ENCODE peak calls at places on chromosome 7, in six cellular contexts. B is Calu3, T is testis, F is colonic mucosa, A is neural crest cell, I is endodermal cell. Y is an unnamed sample.

GRCh38 chr7:148481965-148482626 is 108.5 kb upstream of the C7orf33 start:
- DNase-seq in T (no peak), A (no peak), F (no peak), B (no peak), I (no peak), Y (no peak)

GRCh38 chr7:51027256-51028127 is 244.8 kb upstream of the GRB10 start:
- DNase-seq in B (no peak), A (no peak), T (no peak), I (no peak), F (peak; percentile 5), Y (no peak)

GRCh38 chr7:42735081-42735480 is 176.8 kb downstream of the C7orf25 start:
- DNase-seq in A (no peak), T (no peak), B (no peak), F (no peak), I (no peak), Y (no peak)

GRCh38 chr7:2477447-2478386 is 1.5 kb upstream of the GRIFIN start:
- DNase-seq in T (peak; percentile 54), I (peak; percentile 88), A (peak; percentile 69), F (peak; percentile 68), B (peak; percentile 92), Y (peak; percentile 90)

GRCh38 chr7:42128703-42129102 is 108.3 kb downstream of the GLI3 start:
- DNase-seq in A (no peak), T (no peak), F (no peak), I (peak; percentile 57), B (no peak), Y (no peak)

GRCh38 chr7:37234928-37235327 is 213.7 kb downstream of the ELMO1 start:
- DNase-seq in I (peak; percentile 64), B (peak; percentile 43), T (peak; percentile 28), F (no peak), A (no peak), Y (no peak)

GRCh38 chr7:151243411-151244155 is 4.9 kb downstream of the SMARCD3 start:
- DNase-seq in I (peak; percentile 55), T (no peak), B (no peak), A (no peak), F (no peak), Y (peak; percentile 78)

GRCh38 chr7:154746551-154746950 is 256.4 kb downstream of the PAXIP1 start:
- DNase-seq in A (no peak), T (no peak), I (no peak), B (no peak), F (no peak), Y (no peak)

GRCh38 chr7:157907091-157907490 is 570.3 kb downstream of the DNAJB6 start:
- DNase-seq in B (no peak), F (no peak), I (peak; percentile 24), A (no peak), T (no peak), Y (no peak)

GRCh38 chr7:6725003-6725402 is 18.3 kb upstream of the ZNF12 start:
- DNase-seq in I (no peak), A (no peak), T (no peak), B (no peak), F (no peak), Y (peak; percentile 79)

GRCh38 chr7:130895006-130895750 is 161.2 kb upstream of the KLF14 start:
- DNase-seq in A (no peak), F (no peak), B (no peak), I (no peak), T (no peak), Y (no peak)

GRCh38 chr7:43956022-43956421 is 29.8 kb downstream of the UBE2D4 start:
- DNase-seq in I (no peak), A (no peak), F (no peak), B (no peak), T (no peak), Y (no peak)

GRCh38 chr7:80740778-80741545 is 102.5 kb downstream of the CD36 start:
- DNase-seq in A (no peak), I (no peak), F (no peak), B (no peak), T (no peak), Y (no peak)

GRCh38 chr7:74078461-74078860 is 5.1 kb upstream of the LIMK1 start:
- DNase-seq in B (no peak), T (no peak), I (no peak), F (no peak), A (no peak), Y (no peak)

GRCh38 chr7:74044366-74045350 is 16.7 kb downstream of the ELN start:
- DNase-seq in A (no peak), I (no peak), B (no peak), T (no peak), F (no peak), Y (no peak)

GRCh38 chr7:106110885-106111670 is 1.0 kb downstream of the SYPL1 start:
- DNase-seq in I (no peak), A (no peak), F (peak; percentile 25), T (no peak), B (no peak), Y (no peak)

GRCh38 chr7:158758563-158759244 is 54.1 kb upstream of the NCAPG2 start:
- DNase-seq in T (no peak), B (no peak), A (no peak), F (no peak), I (no peak), Y (no peak)

GRCh38 chr7:144787127-144787526 is 48.7 kb downstream of the TPK1 start:
- DNase-seq in I (no peak), A (no peak), B (no peak), T (no peak), F (no peak), Y (no peak)

GRCh38 chr7:86282014-86282682 is 361.6 kb upstream of the GRM3 start:
- DNase-seq in T (peak; percentile 13), I (no peak), A (no peak), B (no peak), F (no peak), Y (no peak)

GRCh38 chr7:18553585-18554055 is 58.1 kb downstream of the HDAC9 start:
- DNase-seq in A (no peak), T (no peak), B (no peak), F (no peak), I (no peak), Y (no peak)

GRCh38 chr7:155789001-155789725 is 23.1 kb downstream of the SHH start:
- DNase-seq in B (no peak), T (no peak), I (no peak), F (no peak), A (no peak), Y (peak; percentile 20)

GRCh38 chr7:10684606-10685005 is 289.1 kb upstream of the PHF14 start:
- DNase-seq in B (no peak), F (no peak), I (no peak), A (no peak), T (no peak), Y (no peak)

GRCh38 chr7:42742321-42742720 is 169.5 kb downstream of the C7orf25 start:
- DNase-seq in T (no peak), F (no peak), A (no peak), B (no peak), I (no peak), Y (no peak)

GRCh38 chr7:143884978-143885559 is 16.9 kb downstream of the TCAF1 start:
- DNase-seq in F (peak; percentile 44), B (peak; percentile 45), A (peak; percentile 62), T (peak; percentile 72), I (peak; percentile 94), Y (peak; percentile 89)

GRCh38 chr7:83976302-83976701 is 218.3 kb downstream of the SEMA3A start:
- DNase-seq in F (no peak), T (no peak), B (peak; percentile 1), I (no peak), A (peak; percentile 8), Y (peak; percentile 15)

GRCh38 chr7:16526742-16527540 is at the start of gene LRRC72:
- DNase-seq in B (no peak), A (no peak), F (no peak), T (no peak), I (no peak), Y (no peak)

GRCh38 chr7:99392659-99393362 is 15.6 kb downstream of the PDAP1 start:
- DNase-seq in F (peak; percentile 91), A (peak; percentile 57), T (peak; percentile 85), I (peak; percentile 95), B (no peak), Y (peak; percentile 81)

GRCh38 chr7:116557901-116558300 is 33.1 kb downstream of the CAV1 start:
- DNase-seq in F (no peak), B (no peak), A (no peak), T (no peak), I (no peak), Y (no peak)

GRCh38 chr7:103851357-103851756 is 138.1 kb downstream of the RELN start:
- DNase-seq in A (no peak), B (no peak), T (no peak), F (no peak), I (peak; percentile 47), Y (no peak)

GRCh38 chr7:25296086-25296485 is 67.8 kb upstream of the NPVF start:
- DNase-seq in A (no peak), F (no peak), I (no peak), B (no peak), T (no peak), Y (no peak)
- TF ChIP-seq CTCF in A (no peak), F (no peak), I (no peak), B (no peak), T (no peak), Y (no peak)

GRCh38 chr7:140982508-140982907 is 32.2 kb downstream of the MRPS33 start:
- DNase-seq in A (no peak), T (no peak), I (no peak), F (no peak), B (no peak), Y (no peak)

GRCh38 chr7:140989068-140989467 is 25.7 kb downstream of the MRPS33 start:
- DNase-seq in F (no peak), T (no peak), A (no peak), I (no peak), B (no peak), Y (no peak)

DNA sequence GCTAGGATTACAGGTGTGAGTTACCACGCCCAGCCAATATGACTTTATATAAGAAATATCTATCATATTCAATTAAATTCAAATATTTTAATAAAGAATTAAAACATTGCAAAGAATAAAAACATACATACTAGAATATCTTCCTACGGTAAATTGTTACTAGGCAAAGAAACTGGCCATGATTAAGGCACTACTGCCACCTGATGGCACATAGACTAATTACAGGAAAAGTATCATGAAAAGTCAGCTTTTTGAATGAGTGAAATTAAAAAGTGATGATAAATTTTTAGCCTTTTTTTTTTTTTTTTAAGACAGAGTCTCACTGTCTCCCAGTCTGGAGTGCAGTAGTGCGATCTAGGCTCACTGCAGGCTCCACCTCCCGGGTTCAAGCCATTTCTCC is 30.9 kb downstream of the MRPS33 start:
- DNase-seq in T (no peak), A (no peak), F (peak; percentile 22), B (no peak), I (no peak), Y (no peak)
- TF ChIP-seq CTCF in T (peak; percentile 8), A (peak; percentile 55), F (no peak), B (no peak), I (peak; percentile 86), Y (no peak)

GRCh38 chr7:532379-533143 is 12.9 kb upstream of the PDGFA start:
- DNase-seq in T (no peak), I (no peak), B (no peak), F (no peak), A (no peak), Y (no peak)
- TF ChIP-seq CTCF in T (no peak), I (no peak), B (no peak), F (no peak), A (no peak), Y (no peak)

DNA sequence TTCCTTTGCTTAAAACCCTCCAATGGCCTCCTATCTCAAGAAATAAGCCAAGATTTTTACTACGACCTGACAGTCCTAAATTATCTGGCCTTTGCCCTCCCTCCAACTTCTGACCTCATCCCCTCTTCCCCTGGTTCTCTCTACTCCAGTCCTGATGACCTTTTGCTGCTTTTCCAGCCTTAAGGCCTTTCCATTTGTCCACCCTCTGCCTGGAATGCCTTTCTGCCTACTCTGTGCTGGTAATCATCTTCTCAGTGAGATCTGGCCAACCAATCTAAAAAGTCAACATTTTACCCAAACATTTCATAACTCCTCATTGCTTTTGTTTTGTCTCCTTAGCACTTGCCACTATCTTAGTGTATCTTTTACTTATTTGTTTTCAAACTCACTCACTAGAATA is 75.7 kb downstream of the VPS41 start:
- DNase-seq in A (no peak), I (no peak), B (no peak), F (no peak), T (no peak), Y (no peak)
- TF ChIP-seq CTCF in A (no peak), I (no peak), B (no peak), F (no peak), T (no peak), Y (no peak)

Y was measured in GM20000.